ENCODE peak calls at places on chromosomes 13 and 19, in ten cellular contexts. J is ureter; U is choroid plexus epithelial cell; H is stimulated activated naive CD8-positive, alpha-beta T cell treated with anti-CD3 and anti-CD28 coated beads, Interleukin-15, Interleukin-2, amounts not matched to agents 100 U/mL and 50 U/mL, for 24 hours; C is HFFc6; Y is iris pigment epithelial cell; Q is cardiac septum; R is fibroblast of pulmonary artery; N is glutamatergic neuron; W is GM13976. E is an unnamed sample.
A peak's percentile ranks its signal among the peaks of the same experiment; 100 is the strongest.

GRCh38 chr13:93673885-93674284 is 447.3 kb downstream of the GPC6 start:
- DNase-seq in Y (no peak), C (no peak), Q (no peak), U (no peak), R (no peak), N (no peak), H (no peak), W (no peak), J (no peak), E (no peak)

GRCh38 chr13:40152145-40152544 is 496.7 kb downstream of the COG6 start:
- DNase-seq in Q (no peak), J (no peak), N (no peak), W (no peak), U (peak; percentile 96), H (no peak), R (peak; percentile 94), C (peak; percentile 54), Y (peak; percentile 95), E (no peak)

GRCh38 chr13:23547000-23547590 is 23.1 kb upstream of the TNFRSF19 start:
- DNase-seq in J (peak; percentile 44), Y (no peak), H (no peak), R (peak; percentile 47), W (no peak), Q (peak; percentile 80), C (no peak), U (peak; percentile 16), N (peak; percentile 52), E (no peak)

GRCh38 chr13:111610879-111611278 is 290.4 kb downstream of the TEX29 start:
- DNase-seq in R (no peak), H (no peak), W (no peak), J (no peak), Y (no peak), N (no peak), U (no peak), C (no peak), Q (no peak), E (no peak)

GRCh38 chr13:83716121-83716520 is 166.2 kb downstream of the SLITRK1 start:
- DNase-seq in H (no peak), J (no peak), W (no peak), Y (no peak), R (no peak), Q (no peak), U (no peak), C (peak; percentile 38), N (no peak), E (no peak)

GRCh38 chr13:72782717-72783116 is 784 bp downstream of the PIBF1 start:
- DNase-seq in N (no peak), Y (peak; percentile 33), U (peak; percentile 22), R (peak; percentile 31), H (peak; percentile 9), J (no peak), Q (no peak), W (no peak), C (peak; percentile 19), E (no peak)

GRCh38 chr13:82292334-82292733 is 1589.9 kb downstream of the SLITRK1 start:
- DNase-seq in Y (no peak), W (no peak), R (no peak), C (no peak), N (no peak), U (no peak), H (no peak), J (no peak), Q (no peak), E (no peak)

GRCh38 chr19:7333198-7334118 is 15.3 kb upstream of the ARHGEF18 start:
- DNase-seq in J (no peak), R (peak; percentile 77), C (no peak), U (no peak), W (peak; percentile 64), Y (no peak), Q (no peak), N (no peak), H (no peak), E (no peak)

GRCh38 chr19:18477042-18477760 is 39.3 kb upstream of the ISYNA1 start:
- DNase-seq in Q (no peak), U (peak; percentile 56), R (no peak), N (no peak), J (no peak), H (no peak), C (no peak), W (no peak), Y (no peak), E (no peak)

GRCh38 chr19:41702208-41702651 is 6.2 kb upstream of the CEACAM5 start:
- DNase-seq in U (peak; percentile 28), Q (no peak), W (no peak), N (no peak), R (peak; percentile 11), C (peak; percentile 46), H (no peak), J (peak; percentile 8), Y (peak; percentile 25), E (no peak)

GRCh38 chr19:33462112-33462726 is 59.4 kb downstream of the PEPD start:
- DNase-seq in Y (no peak), N (peak; percentile 7), U (no peak), Q (peak; percentile 55), W (no peak), C (no peak), J (no peak), H (no peak), R (no peak), E (no peak)

GRCh38 chr19:3179739-3180293 is 1.2 kb downstream of the S1PR4 start:
- DNase-seq in R (no peak), N (no peak), Y (no peak), U (no peak), W (peak; percentile 63), Q (no peak), H (peak; percentile 61), C (no peak), J (no peak), E (no peak)

GRCh38 chr19:13583114-13583513 is 76.8 kb upstream of the CACNA1A start:
- DNase-seq in C (no peak), Y (no peak), N (no peak), Q (no peak), H (no peak), R (no peak), J (no peak), U (no peak), W (no peak), E (no peak)

E was measured in activated T-cell treated with anti-CD3 and anti-CD28 coated beads for 1 hour.